ENCODE peak calls at places on chromosomes 6 and 20, in four cellular contexts. K is IMR-90, B is body of pancreas, F is spleen. A is an unnamed sample.

GRCh38 chr6:82365011-82365751 is 1.6 kb downstream of the TPBG start:
- DNase-seq in K (peak; percentile 35), B (peak; percentile 27), F (peak; percentile 74), A (no peak)

GRCh38 chr20:13131688-13132087 is 89.4 kb upstream of the ISM1 start:
- DNase-seq in K (no peak), B (no peak), F (no peak), A (no peak)

GRCh38 chr20:10447028-10447427 is 11.9 kb downstream of the SLX4IP start:
- DNase-seq in K (peak; percentile 84), B (no peak), F (no peak), A (no peak)

GRCh38 chr6:75349262-75349984 is 64.8 kb upstream of the TMEM30A start:
- DNase-seq in K (peak; percentile 13), B (peak; percentile 52), F (no peak), A (no peak)

GRCh38 chr6:135606392-135606791 is 108.9 kb upstream of the AHI1 start:
- DNase-seq in K (no peak), B (no peak), F (no peak), A (no peak)

GRCh38 chr6:32842690-32843089 is 1.2 kb downstream of the PSMB8 start:
- DNase-seq in K (no peak), B (no peak), F (no peak), A (no peak)

GRCh38 chr20:41222703-41223102 is 85.4 kb downstream of the PLCG1 start:
- DNase-seq in K (peak; percentile 54), B (no peak), F (no peak), A (no peak)

GRCh38 chr6:72857791-72858190 is 235.9 kb downstream of the KCNQ5 start:
- DNase-seq in K (peak; percentile 59), B (no peak), F (no peak), A (no peak)

GRCh38 chr6:158708239-158708638 is 58.4 kb downstream of the SYTL3 start:
- DNase-seq in K (peak; percentile 60), B (no peak), F (peak; percentile 52), A (peak; percentile 86)

GRCh38 chr6:71056656-71057055 is 99.8 kb upstream of the B3GAT2 start:
- DNase-seq in K (no peak), B (no peak), F (no peak), A (no peak)

GRCh38 chr20:46820682-46821081 is 74.0 kb upstream of the EYA2 start:
- DNase-seq in K (no peak), B (no peak), F (no peak), A (no peak)

GRCh38 chr6:167590193-167590592 is 236.5 kb upstream of the AFDN start:
- DNase-seq in K (no peak), B (no peak), F (no peak), A (no peak)

GRCh38 chr6:18154507-18155272 is at the start of gene TPMT:
- DNase-seq in K (no peak), B (peak; percentile 48), F (peak; percentile 99), A (no peak)

GRCh38 chr6:159114569-159114968 is 54.6 kb upstream of the FNDC1 start:
- DNase-seq in K (no peak), B (no peak), F (no peak), A (no peak)

GRCh38 chr20:51966296-51966971 is 164.1 kb upstream of the SALL4 start:
- DNase-seq in K (peak; percentile 63), B (peak; percentile 61), F (no peak), A (no peak)

GRCh38 chr6:108406943-108407342 is 112.1 kb downstream of the AFG1L start:
- DNase-seq in K (no peak), B (no peak), F (no peak), A (no peak)

GRCh38 chr20:21505161-21505809 is 8.6 kb downstream of the NKX2-2 start:
- DNase-seq in K (peak; percentile 22), B (peak; percentile 66), F (peak; percentile 91), A (peak; percentile 43)

GRCh38 chr6:113697642-113698410 is 159.3 kb upstream of the MARCKS start:
- DNase-seq in K (peak; percentile 98), B (no peak), F (no peak), A (no peak)

GRCh38 chr6:116556065-116556464 is 2.5 kb downstream of the CALHM4 start:
- DNase-seq in K (peak; percentile 83), B (no peak), F (no peak), A (no peak)

GRCh38 chr6:42729731-42730130 is 7.3 kb upstream of the PRPH2 start:
- DNase-seq in K (peak; percentile 47), B (peak; percentile 28), F (no peak), A (no peak)

GRCh38 chr6:25137497-25137896 is 141.7 kb upstream of the CARMIL1 start:
- DNase-seq in K (no peak), B (no peak), F (no peak), A (no peak)

GRCh38 chr6:21186479-21187055 is 407.0 kb upstream of the SOX4 start:
- DNase-seq in K (peak; percentile 38), B (no peak), F (no peak), A (no peak)

GRCh38 chr6:22025468-22026159 is 271.2 kb downstream of the PRL start:
- DNase-seq in K (peak; percentile 81), B (peak; percentile 35), F (no peak), A (peak; percentile 39)

GRCh38 chr6:40789143-40789764 is 202.1 kb upstream of the LRFN2 start:
- DNase-seq in K (no peak), B (no peak), F (no peak), A (no peak)

DNA sequence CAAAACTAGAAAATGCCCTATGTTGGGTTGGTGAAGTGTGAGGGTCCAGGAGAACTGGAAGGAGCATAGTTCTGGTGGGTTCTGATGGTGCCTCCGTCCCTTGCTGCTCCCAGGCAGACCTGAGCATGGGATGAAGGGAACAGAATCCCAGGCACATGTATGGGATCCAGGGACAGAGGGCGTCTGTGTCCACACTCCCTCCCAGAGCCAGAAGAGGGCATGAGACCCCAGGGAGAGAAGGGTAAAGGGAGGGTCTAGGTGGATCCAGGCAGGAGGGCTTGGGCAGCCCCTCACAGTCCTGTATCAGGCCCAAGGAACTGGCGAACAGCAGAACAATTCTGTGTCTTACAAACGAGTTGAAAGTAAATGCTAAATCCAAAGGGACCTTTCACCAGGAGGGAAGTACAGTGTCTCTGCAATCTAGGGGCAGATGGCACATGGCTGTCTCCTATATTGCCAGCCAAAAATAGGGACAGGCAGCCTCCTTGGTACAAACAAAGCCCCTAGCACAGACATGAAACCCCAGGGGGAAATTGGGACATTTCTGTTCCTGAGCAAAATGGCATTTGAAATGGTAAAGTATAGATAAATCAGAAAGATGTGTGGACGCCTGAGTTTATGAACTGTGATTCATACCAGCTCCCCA is 2.5 kb upstream of the BPIFA1 start:
- DNase-seq in K (no peak), B (no peak), F (no peak), A (no peak)
- TF ChIP-seq CTCF in K (no peak), B (no peak), F (no peak), A (no peak)

GRCh38 chr20:4083103-4083864 is 67.9 kb upstream of the RNF24 start:
- DNase-seq in K (no peak), B (no peak), F (no peak), A (no peak)
- TF ChIP-seq POLR2A in K (no peak), B (no peak), F (no peak), A (no peak)

DNA sequence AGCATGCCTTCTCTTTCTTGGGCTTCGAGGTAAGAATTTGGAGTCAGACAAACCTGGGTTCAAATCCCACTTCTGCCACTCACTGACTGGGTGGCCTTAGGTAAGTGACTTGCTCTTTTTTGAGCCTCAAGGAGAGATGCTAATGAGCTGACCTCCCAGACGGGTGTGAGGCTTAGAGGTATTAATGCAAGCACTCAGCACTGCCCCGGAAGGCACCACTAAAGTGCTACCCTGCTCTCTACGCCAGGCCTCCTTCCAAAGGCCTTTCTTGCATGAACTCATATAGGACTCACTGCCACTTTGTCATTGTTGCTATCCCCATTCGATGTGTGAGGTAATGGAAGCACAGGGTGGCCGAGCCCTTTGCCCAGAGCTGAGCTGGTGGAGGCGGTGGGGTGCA is 55.0 kb upstream of the MLN start:
- DNase-seq in K (no peak), B (no peak), F (no peak), A (no peak)
- H3K4me1 ChIP-seq in K (no peaks in the 10 kb centered on the region), B (peaks cover 29% of the 10 kb centered on the region), F (peaks cover 66% of the 10 kb centered on the region), A (no peaks in the 10 kb centered on the region)

GRCh38 chr6:16200231-16200941 is 38.0 kb upstream of the GMPR start:
- DNase-seq in K (no peak), B (no peak), F (no peak), A (no peak)
- TF ChIP-seq CTCF in K (no peak), B (no peak), F (no peak), A (no peak)

GRCh38 chr20:57384486-57384885 is 6.7 kb upstream of the RBM38 start:
- DNase-seq in K (no peak), B (no peak), F (peak; percentile 71), A (no peak)

GRCh38 chr20:57384953-57385761 is 6.0 kb upstream of the RBM38 start:
- DNase-seq in K (no peak), B (no peak), F (peak; percentile 77), A (no peak)

GRCh38 chr20:57381596-57382503 is 9.3 kb upstream of the RBM38 start:
- DNase-seq in K (peak; percentile 62), B (peak; percentile 78), F (peak; percentile 94), A (peak; percentile 71)

GRCh38 chr20:57382516-57382915 is 8.7 kb upstream of the RBM38 start:
- DNase-seq in K (no peak), B (no peak), F (no peak), A (no peak)

DNA sequence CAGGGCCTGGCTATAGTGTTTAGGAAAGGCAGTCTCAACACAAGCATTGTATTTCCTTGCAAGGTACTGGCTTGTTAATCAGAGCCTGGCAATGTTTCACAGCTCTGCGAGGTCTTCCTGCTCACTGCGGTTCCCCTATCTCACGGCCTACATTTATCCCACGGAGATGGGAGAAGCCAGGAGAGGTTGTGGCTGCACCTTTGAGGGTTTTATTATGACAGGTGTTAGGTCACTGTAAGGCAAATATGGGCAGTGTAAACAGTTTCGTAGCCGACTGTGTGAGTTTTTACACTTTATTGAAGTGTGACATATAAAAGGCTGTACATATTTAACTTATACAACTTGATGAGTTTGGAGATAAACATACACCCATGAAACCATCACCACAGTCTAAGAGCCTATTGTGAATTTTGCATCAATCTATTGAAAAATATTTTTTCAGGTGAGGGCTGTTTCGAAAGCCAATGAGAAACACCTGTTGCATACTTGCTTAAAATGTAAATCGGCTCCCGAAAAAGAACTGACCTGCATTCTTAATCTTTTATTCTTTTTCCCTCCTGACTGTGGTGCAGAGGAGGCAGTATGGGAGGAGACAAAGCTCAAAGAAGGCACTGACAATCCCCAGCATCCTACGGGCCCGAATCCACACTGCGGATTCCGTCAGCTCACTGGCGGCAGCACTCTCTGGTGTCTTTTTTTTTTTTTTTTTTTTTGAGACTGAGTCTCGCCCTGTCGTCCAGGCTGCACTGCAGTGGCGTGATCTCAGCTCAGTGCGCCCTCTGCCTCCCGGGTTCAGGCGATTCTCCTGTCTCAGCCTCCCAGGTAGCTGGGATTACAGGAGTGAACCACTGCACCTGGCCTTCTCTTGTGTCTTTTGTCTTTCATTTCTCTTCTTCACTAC is 7.5 kb upstream of the RBM38 start:
- DNase-seq in K (no peak), B (no peak), F (peak; percentile 46), A (no peak)
- TF ChIP-seq POLR2A in K (no peak), B (no peak), F (no peak), A (no peak)

DNA sequence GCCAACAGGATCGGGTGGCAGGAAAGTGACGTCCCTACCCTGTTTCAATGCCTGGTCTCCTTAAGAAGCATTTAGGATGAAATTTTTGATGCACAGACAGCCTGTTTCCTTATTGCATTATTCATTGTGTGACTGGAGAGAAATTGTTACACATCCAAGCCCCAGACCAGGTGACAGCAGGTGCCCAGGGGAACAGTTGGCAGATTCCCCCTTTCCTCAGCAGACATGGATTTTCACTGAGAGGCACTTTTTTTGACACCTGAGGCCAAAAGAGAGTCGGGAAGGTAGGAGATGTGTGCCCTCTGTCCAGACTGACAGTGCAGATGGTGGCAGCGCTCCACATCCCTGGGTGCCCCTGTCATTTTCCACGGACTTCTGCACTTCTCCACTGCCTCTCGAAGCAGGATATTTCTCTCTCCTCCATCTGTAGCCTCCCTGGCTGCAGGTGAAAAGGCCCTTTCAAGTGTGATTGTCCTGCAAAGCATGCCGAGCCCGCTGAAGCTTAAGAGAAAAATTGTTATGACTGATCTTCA is 87.8 kb downstream of the BFSP1 start:
- DNase-seq in K (no peak), B (no peak), F (no peak), A (no peak)
- H3K4me1 ChIP-seq in K (no peaks in the 10 kb centered on the region), B (no peaks in the 10 kb centered on the region), F (no peaks in the 10 kb centered on the region), A (peaks cover 5% of the 10 kb centered on the region)